ENCODE peak calls at places on chromosome 3, in four cellular contexts. E is uterus, D is suprapubic skin, M is dorsolateral prefrontal cortex. C is an unnamed sample.

GRCh38 chr3:167810236-167810635 is 74.7 kb downstream of the SERPINI1 start:
- DNase-seq in E (no peak), D (no peak), M (no peak), C (no peak)

GRCh38 chr3:55486857-55487375 is at the start of gene WNT5A:
- DNase-seq in M (peak), E (peak), D (no peak), C (no peak)

GRCh38 chr3:99708207-99708745 is 69.9 kb downstream of the COL8A1 start:
- DNase-seq in D (no peak), E (no peak), M (no peak), C (no peak)

GRCh38 chr3:58292866-58293265 is 13.2 kb upstream of the RPP14 start:
- DNase-seq in M (no peak), D (no peak), E (no peak), C (no peak)

GRCh38 chr3:137294139-137294538 is 336.4 kb downstream of the IL20RB start:
- DNase-seq in E (no peak), M (no peak), D (no peak), C (no peak)

GRCh38 chr3:72657666-72658065 is 190.6 kb downstream of the SHQ1 start:
- DNase-seq in E (no peak), M (no peak), D (no peak), C (no peak)

GRCh38 chr3:115547207-115547606 is 76.1 kb upstream of the GAP43 start:
- DNase-seq in M (no peak), D (no peak), E (no peak), C (no peak)

GRCh38 chr3:48318831-48319512 is 14.5 kb downstream of the SPINK8 start:
- DNase-seq in E (no peak), M (no peak), D (no peak), C (no peak)

GRCh38 chr3:48989796-48990635 is at the start of gene P4HTM:
- DNase-seq in D (peak), M (peak), E (peak), C (peak)

GRCh38 chr3:31226331-31226730 is 306.4 kb upstream of the STT3B start:
- DNase-seq in D (no peak), M (no peak), E (no peak), C (no peak)

GRCh38 chr3:13112521-13113345 is 39.5 kb upstream of the IQSEC1 start:
- DNase-seq in D (no peak), M (no peak), E (no peak), C (peak)

GRCh38 chr3:32488609-32489008 is 14.0 kb downstream of the CMTM6 start:
- DNase-seq in D (no peak), M (no peak), E (no peak), C (no peak)

GRCh38 chr3:98741121-98741716 is 21.9 kb upstream of the ST3GAL6 start:
- DNase-seq in D (no peak), M (no peak), E (no peak), C (no peak)

GRCh38 chr3:173875790-173876189 is 478.2 kb downstream of the NLGN1 start:
- DNase-seq in E (no peak), D (no peak), M (no peak), C (no peak)

GRCh38 chr3:62255758-62256157 is 117.6 kb downstream of the FEZF2 start:
- DNase-seq in D (no peak), E (no peak), M (no peak), C (no peak)

GRCh38 chr3:123584284-123584987 is 417 bp downstream of the HACD2 start:
- DNase-seq in E (peak), D (peak), M (peak), C (peak)

DNA sequence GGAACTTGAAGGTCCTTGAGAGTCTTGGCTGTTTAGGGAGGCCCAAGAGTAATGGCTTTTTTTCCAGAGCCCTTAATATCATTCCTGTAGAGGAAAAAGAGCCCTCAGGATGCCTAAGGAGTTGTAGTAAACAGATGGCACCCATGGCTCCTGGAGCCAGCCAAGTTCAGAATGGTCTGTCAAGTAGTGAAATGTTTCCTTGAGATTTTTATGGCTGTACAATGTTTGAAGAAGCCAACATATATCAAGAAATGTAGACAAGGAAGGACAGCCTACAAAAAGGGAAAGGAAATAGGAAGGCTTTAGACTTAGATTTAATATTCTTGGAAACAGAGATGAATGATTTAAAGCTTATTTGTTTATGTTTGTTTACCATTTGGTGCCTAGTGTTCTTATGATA is 334.8 kb downstream of the SATB1 start:
- DNase-seq in M (no peak), E (no peak), D (no peak), C (no peak)
- H3K27ac ChIP-seq in M (no peak), E (no peak), D (no peak), C (no peak)

GRCh38 chr3:164393171-164393570 is 685.1 kb downstream of the SI start:
- DNase-seq in M (no peak), D (no peak), E (no peak), C (no peak)
- TF ChIP-seq CTCF in M (no peak), D (no peak), E (no peak), C (no peak)

GRCh38 chr3:65945480-65945879 is 93.2 kb downstream of the MAGI1 start:
- DNase-seq in D (no peak), M (no peak), E (no peak), C (no peak)
- H3K27ac ChIP-seq in D (peak), M (no peak), E (peak), C (peak)

GRCh38 chr3:8421267-8421666 is 80.4 kb upstream of the LMCD1 start:
- DNase-seq in D (no peak), M (no peak), E (no peak), C (no peak)
- TF ChIP-seq CTCF in D (no peak), M (no peak), E (no peak), C (no peak)

GRCh38 chr3:53170325-53171108 is 9.5 kb downstream of the PRKCD start:
- DNase-seq in E (no peak), D (no peak), M (no peak), C (no peak)
- H3K27ac ChIP-seq in E (no peak), D (no peak), M (no peak), C (no peak)

DNA sequence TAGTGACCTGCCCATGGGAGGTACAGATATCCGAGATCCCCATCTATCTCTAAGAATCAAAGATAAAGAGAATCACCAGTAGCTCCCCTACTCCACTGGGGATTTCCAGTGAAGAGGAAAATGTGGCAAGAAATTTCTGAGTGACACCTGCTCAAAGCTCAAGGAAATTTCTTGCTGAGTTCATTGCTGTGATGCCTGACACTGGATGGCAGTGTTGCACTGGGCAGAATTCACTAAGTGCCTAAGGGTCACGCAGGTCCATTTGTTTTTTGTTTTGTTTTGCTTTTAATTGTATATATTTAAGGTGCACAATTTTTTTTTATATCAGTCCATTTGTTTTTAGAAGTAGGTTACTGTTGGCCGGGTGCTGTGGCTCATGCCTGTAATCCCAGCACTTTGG is 109.5 kb upstream of the KCNAB1 start:
- DNase-seq in D (no peak), M (no peak), E (no peak), C (no peak)
- TF ChIP-seq CTCF in D (no peak), M (peak), E (no peak), C (no peak)

GRCh38 chr3:183946037-183946436 is 61.4 kb upstream of the PARL start:
- DNase-seq in E (no peak), M (no peak), D (no peak), C (no peak)
- H3K27ac ChIP-seq in E (no peak), M (no peak), D (no peak), C (no peak)

GRCh38 chr3:53809764-53810400 is 36.3 kb downstream of the CHDH start:
- DNase-seq in M (no peak), E (no peak), D (no peak), C (peak)

GRCh38 chr3:53813229-53813628 is 33.0 kb downstream of the CHDH start:
- DNase-seq in E (no peak), M (no peak), D (no peak), C (no peak)

GRCh38 chr3:53811143-53811915 is 34.9 kb downstream of the CHDH start:
- DNase-seq in D (no peak), M (no peak), E (no peak), C (peak)

GRCh38 chr3:53813876-53814275 is 32.3 kb downstream of the CHDH start:
- DNase-seq in E (no peak), D (peak), M (no peak), C (peak)

DNA sequence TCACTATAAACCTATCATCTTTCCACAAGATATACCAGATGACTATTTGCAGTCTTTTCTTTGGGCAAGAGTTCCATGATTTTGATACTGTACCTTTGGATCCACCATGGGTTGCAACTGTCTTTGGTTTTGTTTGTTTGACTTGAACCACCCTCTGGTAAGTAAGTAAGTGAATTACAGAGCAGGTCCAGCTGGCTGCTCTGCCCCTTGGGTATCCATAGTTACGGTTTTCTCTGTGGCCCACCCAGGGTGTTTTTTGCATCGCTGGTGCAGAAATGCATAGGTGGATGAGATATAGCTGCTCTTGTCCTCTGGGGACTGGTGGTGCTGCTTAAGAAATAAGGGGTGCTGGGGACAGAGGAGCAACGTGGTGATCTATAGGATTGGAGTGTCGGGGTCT is 33.8 kb downstream of the CHDH start:
- DNase-seq in E (no peak), M (no peak), D (no peak), C (peak)
- TF ChIP-seq CTCF in E (no peak), M (no peak), D (no peak), C (no peak)

GRCh38 chr3:127961963-127962362 is 46.9 kb downstream of the KBTBD12 start:
- DNase-seq in D (no peak), E (no peak), M (no peak), C (no peak)
- H3K27ac ChIP-seq in D (no peak), E (no peak), M (no peak), C (no peak)

DNA sequence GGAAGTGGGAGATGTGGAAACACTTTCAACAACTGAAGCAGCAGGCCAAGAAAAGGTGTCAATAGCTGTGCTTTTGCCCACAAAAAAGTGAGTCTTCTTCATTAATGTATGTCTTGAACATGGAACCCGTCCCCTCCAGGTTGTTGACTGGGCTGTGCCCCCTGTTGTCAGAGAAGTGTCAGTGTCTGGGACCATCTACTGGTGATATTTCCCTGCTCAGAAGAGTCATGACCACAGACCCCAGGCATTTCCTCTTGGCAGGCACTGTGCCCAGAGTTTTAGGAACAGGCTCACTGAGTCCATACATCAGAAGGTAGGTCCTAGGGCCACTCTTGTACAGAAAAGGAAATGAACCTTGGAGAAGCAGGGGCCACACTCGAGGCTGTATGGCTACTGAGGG is 54.8 kb upstream of the LARS2 start:
- DNase-seq in M (no peak), E (no peak), D (no peak), C (no peak)
- TF ChIP-seq CTCF in M (no peak), E (no peak), D (no peak), C (no peak)

C was measured in coronary artery.